ENCODE peak calls at places on chromosomes 7 and 10, in seven cellular contexts. S is heart right ventricle, P is K562, J is GM12878, I is aorta, Q is right atrium auricular region, M is hepatocyte. N is an unnamed sample.
A peak's percentile ranks its signal among the peaks of the same experiment; 100 is the strongest.

GRCh38 chr10:49632406-49633317 is 18.8 kb downstream of the CHAT start:
- DNase-seq in S (no peak), P (no peak), J (no peak), I (peak; percentile 23), Q (no peak), M (no peak), N (no peak)

GRCh38 chr10:6786579-6787031 is 206.5 kb upstream of the PRKCQ start:
- DNase-seq in S (no peak), P (no peak), J (no peak), I (no peak), Q (no peak), M (peak; percentile 53), N (no peak)

GRCh38 chr7:25069900-25070443 is 55.1 kb downstream of the CYCS start:
- DNase-seq in S (peak; percentile 47), P (peak; percentile 74), J (no peak), I (no peak), Q (peak; percentile 63), M (peak; percentile 86), N (peak; percentile 55)

GRCh38 chr10:97498841-97499560 is at the start of gene UBTD1:
- DNase-seq in S (peak; percentile 44), P (peak; percentile 28), J (no peak), I (peak; percentile 74), Q (no peak), M (peak; percentile 81), N (peak; percentile 77)

GRCh38 chr10:74539317-74539716 is 287.1 kb upstream of the KAT6B start:
- DNase-seq in S (no peak), P (no peak), J (no peak), I (no peak), Q (no peak), M (no peak), N (no peak)

GRCh38 chr7:106569500-106569929 is 91.4 kb downstream of the CCDC71L start:
- DNase-seq in S (no peak), P (no peak), J (no peak), I (no peak), Q (no peak), M (no peak), N (no peak)

GRCh38 chr7:15600298-15600697 is 38.5 kb upstream of the AGMO start:
- DNase-seq in S (no peak), P (no peak), J (no peak), I (no peak), Q (no peak), M (no peak), N (no peak)

GRCh38 chr7:47875998-47876744 is 72.1 kb downstream of the PKD1L1 start:
- DNase-seq in S (no peak), P (no peak), J (no peak), I (no peak), Q (no peak), M (no peak), N (no peak)

GRCh38 chr10:43217563-43218205 is 49.2 kb downstream of the RASGEF1A start:
- DNase-seq in S (no peak), P (no peak), J (no peak), I (peak; percentile 11), Q (no peak), M (no peak), N (peak; percentile 14)

GRCh38 chr7:114302858-114303257 is 111.8 kb upstream of the FOXP2 start:
- DNase-seq in S (no peak), P (no peak), J (no peak), I (no peak), Q (no peak), M (no peak), N (no peak)

GRCh38 chr10:31723074-31723750 is 205.4 kb downstream of the ARHGAP12 start:
- DNase-seq in S (no peak), P (no peak), J (no peak), I (no peak), Q (no peak), M (no peak), N (no peak)

GRCh38 chr10:71608863-71609768 is 110.5 kb downstream of the C10orf105 start:
- DNase-seq in S (peak; percentile 82), P (peak; percentile 81), J (no peak), I (peak; percentile 85), Q (peak; percentile 81), M (peak; percentile 88), N (peak; percentile 88)

GRCh38 chr10:77179015-77179695 is 458.5 kb downstream of the KCNMA1 start:
- DNase-seq in S (peak; percentile 32), P (no peak), J (no peak), I (peak; percentile 75), Q (peak; percentile 71), M (peak; percentile 65), N (no peak)

GRCh38 chr7:157662110-157662791 is 325.4 kb downstream of the DNAJB6 start:
- DNase-seq in S (no peak), P (no peak), J (no peak), I (no peak), Q (no peak), M (no peak), N (no peak)

GRCh38 chr7:106425017-106425719 is 140.4 kb upstream of the NAMPT start:
- DNase-seq in S (peak; percentile 67), P (no peak), J (peak; percentile 93), I (peak; percentile 86), Q (peak; percentile 94), M (peak; percentile 88), N (peak; percentile 69)

GRCh38 chr7:74514131-74514591 is 60.5 kb downstream of the GTF2IRD1 start:
- DNase-seq in S (peak; percentile 21), P (no peak), J (no peak), I (no peak), Q (no peak), M (no peak), N (no peak)

GRCh38 chr7:107564553-107565298 is 955 bp downstream of the DUS4L start:
- DNase-seq in S (no peak), P (no peak), J (no peak), I (no peak), Q (no peak), M (no peak), N (no peak)

GRCh38 chr10:43193496-43194080 is 55.3 kb downstream of the CSGALNACT2 start:
- DNase-seq in S (peak; percentile 1), P (no peak), J (no peak), I (peak; percentile 33), Q (no peak), M (no peak), N (peak; percentile 30)

GRCh38 chr7:94129443-94130140 is 125.4 kb upstream of the BET1 start:
- DNase-seq in S (no peak), P (no peak), J (no peak), I (no peak), Q (no peak), M (peak; percentile 30), N (no peak)

GRCh38 chr7:99624487-99624886 is 7.7 kb downstream of the ZSCAN25 start:
- DNase-seq in S (no peak), P (no peak), J (no peak), I (no peak), Q (peak; percentile 28), M (no peak), N (no peak)

DNA sequence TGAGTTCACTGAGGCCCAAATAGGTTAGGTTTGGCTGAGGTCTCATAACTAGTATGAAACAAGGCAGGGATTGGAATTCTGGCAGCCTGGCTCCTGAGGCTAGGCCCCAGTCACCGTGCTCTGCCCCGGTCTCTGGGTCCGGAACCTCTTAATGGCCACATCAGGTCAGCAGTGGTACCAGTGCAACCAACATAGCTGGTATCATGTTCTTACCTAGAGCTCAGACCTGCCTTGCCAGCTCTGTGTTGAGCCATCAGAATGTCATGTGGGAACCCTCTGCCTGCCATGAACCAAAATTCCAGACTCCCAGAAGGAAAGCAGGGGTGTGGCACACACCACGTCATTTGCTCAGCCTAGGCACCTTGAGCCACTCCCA is 56.5 kb downstream of the ZNF467 start:
- DNase-seq in S (no peak), P (no peak), J (no peak), I (no peak), Q (no peak), M (no peak), N (no peak)
- H3K27ac ChIP-seq in S (peak overlapping the region; percentile 87), P (no peak overlapping the region), J (no peak overlapping the region), I (no peak overlapping the region), Q (peak overlapping the region; percentile 94), M (no peak overlapping the region), N (no peak overlapping the region)

DNA sequence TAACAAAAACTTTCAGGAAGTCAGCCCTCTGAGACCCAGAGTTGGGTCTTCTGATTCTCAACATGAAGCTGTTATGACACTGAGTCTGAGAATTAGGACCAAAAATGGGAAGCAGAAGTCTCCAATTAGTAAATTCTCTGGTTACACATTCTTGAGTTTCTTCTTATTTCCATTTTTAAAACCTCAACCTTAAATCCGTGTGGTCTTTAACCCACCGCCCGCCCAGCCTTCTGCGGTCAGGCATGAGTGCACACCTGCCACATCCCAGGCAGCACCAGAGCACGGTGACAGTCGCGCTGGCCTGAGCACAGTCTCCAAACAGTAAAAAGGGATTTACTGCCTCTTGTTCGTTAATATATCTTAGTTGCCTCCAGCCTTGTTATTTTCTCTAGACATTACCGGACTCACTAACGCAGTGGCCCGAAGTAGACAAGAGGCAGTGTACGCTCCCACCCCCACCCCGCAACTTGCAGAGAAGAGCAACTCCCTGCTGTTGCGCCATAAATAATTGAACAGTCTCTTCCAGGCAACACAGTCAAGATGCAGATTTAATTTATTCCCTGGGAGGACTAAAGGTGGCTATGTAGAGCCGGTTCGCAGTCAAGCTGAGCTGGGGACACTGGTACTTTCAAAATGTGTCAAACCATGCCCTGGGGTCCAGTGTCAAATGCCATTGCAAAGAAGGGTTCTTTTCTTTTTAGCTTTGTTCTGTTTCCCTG is 147.0 kb upstream of the CELF2 start:
- DNase-seq in S (no peak), P (no peak), J (peak; percentile 8), I (no peak), Q (no peak), M (no peak), N (no peak)
- H3K27ac ChIP-seq in S (peak overlapping the region; percentile 91), P (no peak overlapping the region), J (no peak overlapping the region), I (no peak overlapping the region), Q (peak overlapping the region; percentile 68), M (no peak overlapping the region), N (peak overlapping the region; percentile 80)

DNA sequence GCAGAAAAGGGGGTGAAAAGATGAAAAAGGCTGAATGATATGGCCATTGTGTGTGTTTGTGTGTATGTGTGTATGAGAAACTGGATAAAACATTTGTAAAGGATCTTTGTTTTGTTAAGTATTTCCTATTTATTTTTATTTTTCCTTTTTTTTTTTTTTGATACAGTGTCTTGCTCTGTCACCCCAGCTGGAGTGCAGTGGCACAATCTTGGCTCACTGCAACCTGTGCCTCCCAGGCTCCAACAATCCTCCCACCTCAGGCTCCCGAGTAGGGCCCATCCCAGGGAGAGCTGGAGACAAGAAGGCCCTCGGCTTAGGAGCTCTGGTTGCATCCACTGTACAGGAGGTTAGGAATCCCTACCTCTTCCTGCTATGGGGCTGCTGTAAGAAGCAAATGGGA is 6.9 kb upstream of the CALML5 start:
- DNase-seq in S (no peak), P (no peak), J (no peak), I (no peak), Q (no peak), M (no peak), N (no peak)
- H3K27ac ChIP-seq in S (no peak overlapping the region), P (no peak overlapping the region), J (no peak overlapping the region), I (no peak overlapping the region), Q (no peak overlapping the region), M (no peak overlapping the region), N (no peak overlapping the region)

DNA sequence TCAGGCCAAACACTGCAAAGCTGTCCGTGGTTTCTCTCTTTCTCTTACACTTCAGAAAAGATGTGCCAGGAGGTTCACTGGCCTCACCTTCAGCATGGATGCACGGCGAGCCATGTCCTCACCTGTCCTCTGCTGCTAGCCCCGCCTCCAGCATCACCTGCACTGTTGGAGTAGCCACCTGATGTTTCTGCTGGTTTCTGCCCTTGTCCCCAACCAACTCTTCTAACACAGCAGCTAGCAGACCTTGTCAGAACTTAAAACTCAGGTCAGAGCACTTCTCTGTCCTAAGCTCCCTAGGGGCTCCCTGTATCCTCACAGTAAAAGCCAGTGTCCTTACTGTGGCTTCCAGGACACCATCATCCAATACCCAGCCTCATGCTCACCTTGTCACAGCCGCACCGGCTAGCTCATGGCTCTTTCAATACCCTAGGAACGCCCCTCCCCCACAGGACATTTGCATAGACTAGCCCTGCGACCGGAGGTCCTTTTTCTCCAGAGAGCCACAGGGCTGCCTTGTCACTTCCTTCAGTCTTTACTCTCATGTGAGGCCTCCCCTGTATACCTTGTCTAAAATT is 15.2 kb downstream of the PALD1 start:
- DNase-seq in S (peak; percentile 63), P (no peak), J (peak; percentile 71), I (peak; percentile 69), Q (no peak), M (peak; percentile 53), N (no peak)
- H3K27ac ChIP-seq in S (peak overlapping the region; percentile 64), P (no peak overlapping the region), J (peak overlapping the region; percentile 89), I (no peak overlapping the region), Q (no peak overlapping the region), M (no peak overlapping the region), N (peak overlapping the region; percentile 72)

N was measured in lower lobe of right lung.